ENCODE peak calls at places on chromosomes 7 and 10, in seven cellular contexts. S is LNCaP clone FGC; Z is CD4-positive, alpha-beta T cell; A is kidney epithelial cell; I is PC-9; M is coronary artery; G is astrocyte of the spinal cord. D is an unnamed sample.

GRCh38 chr10:22210267-22210666 is 7.5 kb downstream of the EBLN1 start:
- DNase-seq in M (no peak), A (no peak), I (no peak), Z (no peak), S (no peak), G (no peak), D (no peak)

GRCh38 chr7:81725003-81725402 is 44.8 kb downstream of the HGF start:
- DNase-seq in M (no peak), S (no peak), G (peak; percentile 24), Z (no peak), A (no peak), I (no peak), D (no peak)

GRCh38 chr10:103493911-103494877 is 689 bp downstream of the NEURL1 start:
- DNase-seq in I (peak; percentile 16), Z (no peak), G (no peak), S (no peak), M (no peak), A (no peak), D (no peak)

GRCh38 chr10:6299234-6299633 is 96.5 kb downstream of the PFKFB3 start:
- DNase-seq in S (no peak), G (peak; percentile 46), M (no peak), Z (no peak), A (peak; percentile 89), I (peak; percentile 80), D (no peak)

GRCh38 chr10:64102264-64102633 is 581.0 kb downstream of the REEP3 start:
- DNase-seq in S (no peak), I (no peak), M (no peak), G (no peak), A (no peak), Z (no peak), D (no peak)

GRCh38 chr10:110803830-110804338 is 67.8 kb upstream of the PDCD4 start:
- DNase-seq in A (no peak), Z (no peak), M (no peak), S (no peak), I (no peak), G (peak; percentile 34), D (peak; percentile 31)

GRCh38 chr7:41997151-41997550 is 239.9 kb downstream of the GLI3 start:
- DNase-seq in Z (no peak), A (no peak), M (no peak), I (no peak), S (no peak), G (no peak), D (no peak)

GRCh38 chr7:112161253-112162160 is 44.7 kb downstream of the DOCK4 start:
- DNase-seq in A (no peak), M (no peak), S (peak; percentile 15), Z (no peak), I (no peak), G (no peak), D (no peak)

GRCh38 chr7:13188236-13188635 is 500.8 kb downstream of the ARL4A start:
- DNase-seq in G (no peak), A (no peak), Z (no peak), I (no peak), M (no peak), S (no peak), D (no peak)

GRCh38 chr10:43871004-43871439 is 222.3 kb upstream of the ZNF32 start:
- DNase-seq in S (no peak), G (no peak), M (no peak), A (no peak), I (no peak), Z (no peak), D (no peak)

GRCh38 chr7:16078076-16078952 is 343.0 kb downstream of the CRPPA start:
- DNase-seq in A (peak; percentile 45), M (no peak), Z (no peak), I (peak; percentile 55), G (peak; percentile 75), S (peak; percentile 68), D (no peak)

GRCh38 chr10:42519079-42519478 is 119.3 kb downstream of the ZNF33B start:
- DNase-seq in G (no peak), M (no peak), A (no peak), I (no peak), Z (no peak), S (no peak), D (no peak)

GRCh38 chr10:1382711-1383110 is 326.5 kb downstream of the WDR37 start:
- DNase-seq in A (no peak), S (no peak), I (no peak), M (no peak), Z (no peak), G (no peak), D (no peak)

GRCh38 chr10:20248309-20248708 is 432.1 kb downstream of the PLXDC2 start:
- DNase-seq in S (no peak), M (no peak), Z (no peak), I (no peak), A (no peak), G (no peak), D (no peak)

GRCh38 chr10:131899695-131900349 is 986 bp upstream of the PPP2R2D start:
- DNase-seq in I (no peak), G (no peak), A (no peak), S (no peak), Z (no peak), M (no peak), D (no peak)
- TF ChIP-seq CTCF in I (no peak), G (no peak), A (peak; percentile 24), S (no peak), Z (no peak), M (no peak), D (no peak)

GRCh38 chr7:152025077-152025936 is at the start of gene GALNT11:
- DNase-seq in Z (peak; percentile 75), A (peak; percentile 32), S (no peak), I (peak; percentile 89), G (peak; percentile 79), M (peak; percentile 88), D (peak; percentile 95)
- TF ChIP-seq CTCF in Z (no peak), A (peak; percentile 19), S (peak; percentile 38), I (peak; percentile 36), G (peak; percentile 40), M (no peak), D (no peak)

DNA sequence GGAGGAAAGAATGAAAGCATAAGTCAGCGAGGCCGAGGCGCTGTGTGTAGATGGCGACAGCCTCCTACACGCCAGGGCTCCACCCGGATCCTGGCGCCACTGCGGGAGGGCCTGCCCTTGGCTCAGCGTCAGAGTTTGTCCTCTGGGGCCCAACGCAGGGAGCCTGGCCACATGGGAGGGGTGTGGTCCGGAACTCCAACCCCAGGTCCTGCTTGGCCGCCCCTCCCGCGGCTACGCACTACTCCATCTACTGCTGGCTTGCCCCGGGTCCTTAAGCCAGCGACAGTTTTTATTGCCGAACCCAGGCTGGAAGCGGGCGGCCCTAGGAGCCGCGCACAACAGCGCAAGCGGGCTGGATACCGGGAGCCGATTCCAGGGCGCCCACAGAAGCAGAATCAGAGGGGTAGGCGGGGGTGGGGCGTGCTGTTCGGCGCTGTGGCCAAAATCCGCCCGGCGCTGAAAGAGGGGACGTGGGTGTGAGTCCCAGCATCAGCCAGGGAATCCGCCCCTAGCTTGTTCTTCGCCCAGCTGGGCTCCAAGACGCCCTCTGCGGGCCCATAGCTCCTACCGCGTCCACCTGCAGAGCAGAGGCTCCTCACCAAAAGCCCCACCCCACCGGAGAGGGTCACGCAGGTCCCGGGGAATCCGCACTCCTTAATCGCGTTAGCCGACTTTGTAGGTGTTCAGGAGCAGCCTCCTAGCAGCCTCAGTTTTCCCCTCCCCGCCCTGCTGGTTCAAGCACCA is 4.5 kb downstream of the KAZALD1 start:
- DNase-seq in G (peak; percentile 38), I (peak; percentile 78), M (peak; percentile 91), Z (peak; percentile 20), A (no peak), S (peak; percentile 54), D (peak; percentile 24)
- TF ChIP-seq CTCF in G (peak; percentile 66), I (peak; percentile 47), M (peak; percentile 30), Z (peak; percentile 24), A (peak; percentile 59), S (peak; percentile 34), D (no peak)

GRCh38 chr7:45580053-45580872 is 6.1 kb downstream of the ADCY1 start:
- DNase-seq in G (no peak), I (no peak), M (peak; percentile 54), Z (no peak), A (no peak), S (no peak), D (no peak)
- TF ChIP-seq CTCF in G (peak; percentile 48), I (peak; percentile 50), M (no peak), Z (no peak), A (peak; percentile 33), S (peak; percentile 42), D (no peak)

GRCh38 chr7:137625197-137625596 is 221.6 kb downstream of the DGKI start:
- DNase-seq in Z (no peak), A (no peak), S (no peak), G (no peak), M (no peak), I (no peak), D (no peak)
- TF ChIP-seq CTCF in Z (no peak), A (no peak), S (no peak), G (no peak), M (no peak), I (peak; percentile 19), D (no peak)

DNA sequence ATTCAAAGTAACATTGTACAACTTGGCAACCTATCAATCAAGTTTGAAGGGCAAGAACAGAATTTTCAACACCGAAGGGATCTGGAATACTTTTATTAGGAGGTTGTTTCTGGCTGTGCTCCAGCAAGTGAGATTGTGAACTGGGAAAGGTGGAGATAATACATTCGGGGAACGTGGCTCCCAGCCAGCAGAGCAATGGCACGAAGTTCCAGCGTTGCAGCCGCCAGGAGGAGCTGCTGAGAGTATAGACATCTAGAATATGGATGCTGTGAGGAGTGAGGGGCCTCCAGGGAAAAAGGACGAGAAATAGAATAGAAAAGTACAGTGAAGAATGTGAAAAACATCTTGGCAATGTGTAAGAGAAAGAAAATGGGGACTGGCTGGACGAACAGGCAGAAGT is 69.5 kb downstream of the TCERG1L start:
- DNase-seq in M (no peak), S (peak; percentile 11), I (no peak), G (no peak), A (no peak), Z (no peak), D (no peak)
- TF ChIP-seq CTCF in M (no peak), S (peak; percentile 77), I (peak; percentile 15), G (no peak), A (peak; percentile 41), Z (no peak), D (no peak)

DNA sequence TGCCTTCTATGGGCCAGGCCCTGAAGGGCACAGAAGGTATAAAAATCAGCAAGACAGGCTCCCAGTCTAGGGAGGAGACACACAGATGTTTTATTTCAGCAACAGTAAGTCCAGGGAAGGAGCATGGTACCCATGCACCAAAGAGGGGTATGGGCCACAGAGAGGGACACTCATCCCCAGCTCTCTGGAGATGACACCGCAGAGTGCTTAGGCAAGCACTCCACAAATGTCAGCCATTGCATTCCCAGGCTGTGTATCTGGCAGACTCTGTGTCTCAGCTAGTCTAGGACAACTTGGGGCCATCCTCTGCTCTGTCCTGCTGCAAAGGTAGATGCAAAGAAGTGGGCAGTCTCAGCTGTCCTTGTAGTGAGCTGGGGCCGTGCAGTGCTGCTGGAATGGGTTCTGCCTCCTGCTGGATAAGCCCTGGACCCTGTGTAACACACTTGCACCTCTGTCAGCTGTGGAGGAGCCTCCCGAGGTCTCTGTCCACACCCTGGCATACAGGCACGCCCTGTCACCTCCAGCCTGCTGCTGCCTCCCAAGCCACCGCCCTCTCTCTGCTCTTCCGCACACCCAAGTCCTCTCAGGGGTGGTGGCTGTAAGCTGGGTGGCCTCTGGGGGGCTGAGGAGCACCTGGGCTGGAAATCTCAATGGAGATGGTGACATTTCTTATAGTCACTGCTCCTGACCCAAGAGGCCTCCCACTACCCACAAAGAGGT is 57.6 kb downstream of the VOPP1 start:
- DNase-seq in M (no peak), Z (no peak), G (no peak), I (no peak), S (no peak), A (no peak), D (no peak)
- TF ChIP-seq CTCF in M (no peak), Z (no peak), G (no peak), I (no peak), S (no peak), A (no peak), D (no peak)

GRCh38 chr7:4683884-4684565 is 1.9 kb downstream of the FOXK1 start:
- DNase-seq in Z (no peak), A (peak; percentile 71), G (peak; percentile 63), S (no peak), M (no peak), I (peak; percentile 66), D (peak; percentile 48)
- TF ChIP-seq CTCF in Z (peak; percentile 69), A (no peak), G (no peak), S (peak; percentile 28), M (no peak), I (peak; percentile 49), D (no peak)

D was measured in natural killer cell.